ENCODE peak calls at places on chromosome X, in ten cellular contexts. E is M059J; S is ureter; T is activated CD4-positive, alpha-beta T cell treated with anti-CD3 and anti-CD28 coated beads for 1 hour; M is WTC11; P is HCT116; B is T-helper 9 cell; L is DMS 273 treated with DMSO at 0.1 percent for 48 hours; F is stimulated activated CD4-positive, alpha-beta T cell treated with anti-CD3 and anti-CD28 coated beads, Interleukin-1b, Interleukin-23, amount 100 ng/mL, for 24 hours; D is OCI-LY7. R is an unnamed sample.

GRCh38 chrX:111914398-111915092 is 38.6 kb downstream of the TRPC5OS start:
- DNase-seq in E (peak), S (no peak), T (no peak), M (no peak), P (no peak), B (no peak), L (no peak), F (no peak), D (no peak), R (peak)

GRCh38 chrX:107551546-107551945 is 76.8 kb upstream of the PRPS1 start:
- DNase-seq in E (no peak), S (no peak), T (no peak), M (no peak), P (no peak), B (no peak), L (no peak), F (no peak), D (no peak), R (no peak)

GRCh38 chrX:96843566-96843965 is 40.1 kb upstream of the RPA4 start:
- DNase-seq in E (peak), S (no peak), T (no peak), M (peak), P (no peak), B (no peak), L (no peak), F (no peak), D (no peak), R (no peak)

GRCh38 chrX:46837543-46838481 is 969 bp downstream of the RP2 start:
- DNase-seq in E (peak), S (no peak), T (no peak), M (no peak), P (no peak), B (no peak), L (no peak), F (no peak), D (peak), R (peak)

GRCh38 chrX:29241831-29242230 is 654.6 kb downstream of the IL1RAPL1 start:
- DNase-seq in E (peak), S (no peak), T (no peak), M (no peak), P (no peak), B (no peak), L (no peak), F (no peak), D (no peak), R (no peak)

GRCh38 chrX:43448688-43449087 is 207.4 kb upstream of the MAOA start:
- DNase-seq in E (no peak), S (no peak), T (no peak), M (no peak), P (no peak), B (no peak), L (no peak), F (no peak), D (no peak), R (no peak)

GRCh38 chrX:129831486-129831885 is 12.2 kb downstream of the ZDHHC9 start:
- DNase-seq in E (no peak), S (no peak), T (no peak), M (no peak), P (no peak), B (no peak), L (no peak), F (no peak), D (no peak), R (no peak)

GRCh38 chrX:57156397-57157049 is 19.3 kb upstream of the SPIN2A start:
- DNase-seq in E (peak), S (no peak), T (no peak), M (peak), P (peak), B (no peak), L (no peak), F (no peak), D (peak), R (peak)

GRCh38 chrX:66579219-66579618 is 59.7 kb downstream of the EDA2R start:
- DNase-seq in E (no peak), S (no peak), T (no peak), M (no peak), P (no peak), B (no peak), L (no peak), F (no peak), D (no peak), R (no peak)

GRCh38 chrX:136656596-136656995 is 8.6 kb downstream of the CD40LG start:
- DNase-seq in E (no peak), S (no peak), T (no peak), M (no peak), P (no peak), B (no peak), L (no peak), F (no peak), D (no peak), R (no peak)

GRCh38 chrX:112235547-112235946 is 153.0 kb upstream of the TRPC5 start:
- DNase-seq in E (peak), S (no peak), T (no peak), M (no peak), P (no peak), B (no peak), L (no peak), F (no peak), D (no peak), R (no peak)

GRCh38 chrX:47723689-47724088 is 64.7 kb upstream of the UXT start:
- DNase-seq in E (no peak), S (no peak), T (no peak), M (peak), P (no peak), B (no peak), L (no peak), F (no peak), D (no peak), R (no peak)

GRCh38 chrX:24777660-24778059 is 83.9 kb downstream of the POLA1 start:
- DNase-seq in E (no peak), S (no peak), T (no peak), M (no peak), P (no peak), B (no peak), L (no peak), F (no peak), D (peak), R (no peak)

GRCh38 chrX:38701073-38701472 is 100.2 kb upstream of the MID1IP1 start:
- DNase-seq in E (no peak), S (no peak), T (no peak), M (no peak), P (no peak), B (no peak), L (no peak), F (no peak), D (no peak), R (no peak)

GRCh38 chrX:10615931-10616780 is 4.2 kb downstream of the MID1 start:
- DNase-seq in E (peak), S (no peak), T (no peak), M (peak), P (no peak), B (no peak), L (peak), F (no peak), D (peak), R (peak)

GRCh38 chrX:2486476-2487133 is 14.2 kb downstream of the DHRSX start:
- DNase-seq in E (no peak), S (no peak), T (no peak), M (no peak), P (no peak), B (no peak), L (no peak), F (no peak), D (no peak), R (no peak)

GRCh38 chrX:129759576-129760061 is 20.1 kb upstream of the SASH3 start:
- DNase-seq in E (peak), S (no peak), T (no peak), M (no peak), P (no peak), B (peak), L (no peak), F (no peak), D (no peak), R (peak)

GRCh38 chrX:154378059-154378798 is 866 bp upstream of the EMD start:
- DNase-seq in E (peak), S (peak), T (no peak), M (peak), P (no peak), B (no peak), L (no peak), F (no peak), D (peak), R (no peak)

GRCh38 chrX:18173494-18174180 is 47.0 kb downstream of the BEND2 start:
- DNase-seq in E (no peak), S (no peak), T (no peak), M (no peak), P (no peak), B (no peak), L (no peak), F (no peak), D (no peak), R (no peak)

GRCh38 chrX:150772150-150772970 is 79.2 kb downstream of the MTMR1 start:
- DNase-seq in E (peak), S (peak), T (peak), M (peak), P (peak), B (peak), L (peak), F (peak), D (peak), R (peak)

GRCh38 chrX:119041175-119041574 is 31.6 kb upstream of the CT47C1 start:
- DNase-seq in E (peak), S (no peak), T (no peak), M (no peak), P (peak), B (no peak), L (no peak), F (no peak), D (no peak), R (peak)

GRCh38 chrX:119614776-119615175 is 8.6 kb upstream of the NKRF start:
- DNase-seq in E (no peak), S (no peak), T (no peak), M (no peak), P (no peak), B (no peak), L (no peak), F (no peak), D (no peak), R (no peak)

GRCh38 chrX:87900320-87900908 is 382.8 kb downstream of the KLHL4 start:
- DNase-seq in E (peak), S (no peak), T (no peak), M (no peak), P (no peak), B (peak), L (no peak), F (peak), D (no peak), R (no peak)

R was measured in GM03348.